ENCODE peak calls at places on chromosomes 7 and 10, in five cellular contexts. One of them, this sample, is unnamed.

GRCh38 chr7:90817846-90818245 is 221.7 kb downstream of the CDK14 start:
- DNase-seq in epithelial cell of esophagus: no peak
- DNase-seq in lower lobe of right lung: no peak
- DNase-seq in GM12864: no peak
- DNase-seq in CD4-positive, alpha-beta T cell: no peak
- DNase-seq in this sample: no peak

GRCh38 chr10:95242581-95243317 is 48.1 kb downstream of the PDLIM1 start:
- DNase-seq in epithelial cell of esophagus: peak; percentile 53
- DNase-seq in lower lobe of right lung: no peak
- DNase-seq in GM12864: no peak
- DNase-seq in CD4-positive, alpha-beta T cell: no peak
- DNase-seq in this sample: no peak

GRCh38 chr7:30396379-30396778 is 82.2 kb downstream of the NOD1 start:
- DNase-seq in epithelial cell of esophagus: no peak
- DNase-seq in lower lobe of right lung: no peak
- DNase-seq in GM12864: no peak
- DNase-seq in CD4-positive, alpha-beta T cell: no peak
- DNase-seq in this sample: no peak

GRCh38 chr10:99656199-99657064 is 2.9 kb upstream of the ENTPD7 start:
- DNase-seq in epithelial cell of esophagus: peak; percentile 93
- DNase-seq in lower lobe of right lung: no peak
- DNase-seq in GM12864: no peak
- DNase-seq in CD4-positive, alpha-beta T cell: no peak
- DNase-seq in this sample: no peak

GRCh38 chr7:128115326-128115820 is 84.1 kb upstream of the LRRC4 start:
- DNase-seq in epithelial cell of esophagus: peak; percentile 79
- DNase-seq in lower lobe of right lung: no peak
- DNase-seq in GM12864: no peak
- DNase-seq in CD4-positive, alpha-beta T cell: no peak
- DNase-seq in this sample: no peak

GRCh38 chr10:9188022-9188810 is 1133.7 kb downstream of the GATA3 start:
- DNase-seq in epithelial cell of esophagus: peak; percentile 25
- DNase-seq in lower lobe of right lung: no peak
- DNase-seq in GM12864: no peak
- DNase-seq in CD4-positive, alpha-beta T cell: no peak
- DNase-seq in this sample: no peak

GRCh38 chr10:117242463-117242832 is 1.5 kb downstream of the SLC18A2 start:
- DNase-seq in epithelial cell of esophagus: no peak
- DNase-seq in lower lobe of right lung: no peak
- DNase-seq in GM12864: no peak
- DNase-seq in CD4-positive, alpha-beta T cell: no peak
- DNase-seq in this sample: no peak

GRCh38 chr10:78981257-78981969 is 87.4 kb upstream of the ZMIZ1 start:
- DNase-seq in epithelial cell of esophagus: no peak
- DNase-seq in lower lobe of right lung: no peak
- DNase-seq in GM12864: no peak
- DNase-seq in CD4-positive, alpha-beta T cell: no peak
- DNase-seq in this sample: no peak

GRCh38 chr10:133002685-133003084 is 60.3 kb upstream of the CFAP46 start:
- DNase-seq in epithelial cell of esophagus: no peak
- DNase-seq in lower lobe of right lung: no peak
- DNase-seq in GM12864: no peak
- DNase-seq in CD4-positive, alpha-beta T cell: no peak
- DNase-seq in this sample: no peak

GRCh38 chr7:30445770-30446169 is 32.8 kb downstream of the NOD1 start:
- DNase-seq in epithelial cell of esophagus: no peak
- DNase-seq in lower lobe of right lung: peak; percentile 91
- DNase-seq in GM12864: peak; percentile 77
- DNase-seq in CD4-positive, alpha-beta T cell: peak; percentile 63
- DNase-seq in this sample: peak; percentile 63

GRCh38 chr7:93232673-93233018 is 480 bp downstream of the VPS50 start:
- DNase-seq in epithelial cell of esophagus: peak; percentile 12
- DNase-seq in lower lobe of right lung: no peak
- DNase-seq in GM12864: no peak
- DNase-seq in CD4-positive, alpha-beta T cell: no peak
- DNase-seq in this sample: no peak

GRCh38 chr10:49269523-49269922 is 29.4 kb upstream of the C10orf71 start:
- DNase-seq in epithelial cell of esophagus: no peak
- DNase-seq in lower lobe of right lung: no peak
- DNase-seq in GM12864: no peak
- DNase-seq in CD4-positive, alpha-beta T cell: no peak
- DNase-seq in this sample: no peak

GRCh38 chr7:107946881-107947280 is 55.9 kb downstream of the DLD start:
- DNase-seq in epithelial cell of esophagus: peak; percentile 52
- DNase-seq in lower lobe of right lung: no peak
- DNase-seq in GM12864: no peak
- DNase-seq in CD4-positive, alpha-beta T cell: no peak
- DNase-seq in this sample: no peak

GRCh38 chr7:107944776-107945175 is 53.8 kb downstream of the DLD start:
- DNase-seq in epithelial cell of esophagus: no peak
- DNase-seq in lower lobe of right lung: no peak
- DNase-seq in GM12864: no peak
- DNase-seq in CD4-positive, alpha-beta T cell: no peak
- DNase-seq in this sample: no peak

GRCh38 chr7:107943018-107943417 is 52.0 kb downstream of the DLD start:
- DNase-seq in epithelial cell of esophagus: no peak
- DNase-seq in lower lobe of right lung: no peak
- DNase-seq in GM12864: no peak
- DNase-seq in CD4-positive, alpha-beta T cell: no peak
- DNase-seq in this sample: no peak

GRCh38 chr7:107946451-107946850 is 55.5 kb downstream of the DLD start:
- DNase-seq in epithelial cell of esophagus: peak; percentile 45
- DNase-seq in lower lobe of right lung: no peak
- DNase-seq in GM12864: no peak
- DNase-seq in CD4-positive, alpha-beta T cell: no peak
- DNase-seq in this sample: no peak

GRCh38 chr7:107945332-107945731 is 54.3 kb downstream of the DLD start:
- DNase-seq in epithelial cell of esophagus: no peak
- DNase-seq in lower lobe of right lung: no peak
- DNase-seq in GM12864: no peak
- DNase-seq in CD4-positive, alpha-beta T cell: no peak
- DNase-seq in this sample: no peak
- TF ChIP-seq CTCF in epithelial cell of esophagus: no peak
- TF ChIP-seq CTCF in lower lobe of right lung: no peak
- TF ChIP-seq CTCF in GM12864: no peak
- TF ChIP-seq CTCF in CD4-positive, alpha-beta T cell: no peak
- TF ChIP-seq CTCF in this sample: no peak

GRCh38 chr10:115125505-115125904 is 32.3 kb downstream of the ATRNL1 start:
- DNase-seq in epithelial cell of esophagus: no peak
- DNase-seq in lower lobe of right lung: no peak
- DNase-seq in GM12864: no peak
- DNase-seq in CD4-positive, alpha-beta T cell: no peak
- DNase-seq in this sample: no peak

DNA sequence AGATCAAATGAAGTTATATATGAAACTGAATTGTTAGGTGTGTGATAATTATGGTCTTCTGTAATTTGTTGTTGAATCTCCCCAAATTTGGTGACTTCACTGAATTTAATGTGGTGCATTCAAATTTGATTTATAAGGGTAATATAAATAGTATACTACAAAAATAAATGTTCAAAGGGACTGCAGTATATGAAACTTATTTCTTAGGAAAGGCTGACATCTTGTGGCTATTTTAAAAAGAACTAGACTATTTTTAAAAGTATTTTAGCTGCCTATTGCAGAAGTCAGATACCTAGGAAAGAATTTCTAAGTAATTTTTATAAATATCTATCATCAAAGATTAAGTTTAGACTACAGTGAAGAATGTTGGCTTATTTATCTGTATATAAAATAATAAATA is 36.6 kb downstream of the ATRNL1 start:
- DNase-seq in epithelial cell of esophagus: peak; percentile 48
- DNase-seq in lower lobe of right lung: no peak
- DNase-seq in GM12864: no peak
- DNase-seq in CD4-positive, alpha-beta T cell: no peak
- DNase-seq in this sample: no peak
- TF ChIP-seq CTCF in epithelial cell of esophagus: no peak
- TF ChIP-seq CTCF in lower lobe of right lung: peak; percentile 26
- TF ChIP-seq CTCF in GM12864: no peak
- TF ChIP-seq CTCF in CD4-positive, alpha-beta T cell: peak; percentile 27
- TF ChIP-seq CTCF in this sample: no peak

GRCh38 chr10:68988530-68989316 is at the start of gene KIFBP:
- DNase-seq in epithelial cell of esophagus: peak; percentile 99
- DNase-seq in lower lobe of right lung: peak; percentile 95
- DNase-seq in GM12864: peak; percentile 89
- DNase-seq in CD4-positive, alpha-beta T cell: peak; percentile 75
- DNase-seq in this sample: peak; percentile 91
- TF ChIP-seq CTCF in epithelial cell of esophagus: peak; percentile 58
- TF ChIP-seq CTCF in lower lobe of right lung: peak; percentile 52
- TF ChIP-seq CTCF in GM12864: peak; percentile 50
- TF ChIP-seq CTCF in CD4-positive, alpha-beta T cell: peak; percentile 43
- TF ChIP-seq CTCF in this sample: no peak

GRCh38 chr7:205117-206010 is 13.0 kb downstream of the FAM20C start:
- DNase-seq in epithelial cell of esophagus: no peak
- DNase-seq in lower lobe of right lung: no peak
- DNase-seq in GM12864: no peak
- DNase-seq in CD4-positive, alpha-beta T cell: no peak
- DNase-seq in this sample: no peak

GRCh38 chr7:209416-209815 is 17.0 kb downstream of the FAM20C start:
- DNase-seq in epithelial cell of esophagus: no peak
- DNase-seq in lower lobe of right lung: no peak
- DNase-seq in GM12864: no peak
- DNase-seq in CD4-positive, alpha-beta T cell: no peak
- DNase-seq in this sample: no peak

GRCh38 chr7:208816-209215 is 16.4 kb downstream of the FAM20C start:
- DNase-seq in epithelial cell of esophagus: no peak
- DNase-seq in lower lobe of right lung: no peak
- DNase-seq in GM12864: no peak
- DNase-seq in CD4-positive, alpha-beta T cell: no peak
- DNase-seq in this sample: no peak

GRCh38 chr7:208128-208673 is 15.8 kb downstream of the FAM20C start:
- DNase-seq in epithelial cell of esophagus: no peak
- DNase-seq in lower lobe of right lung: no peak
- DNase-seq in GM12864: no peak
- DNase-seq in CD4-positive, alpha-beta T cell: no peak
- DNase-seq in this sample: no peak

DNA sequence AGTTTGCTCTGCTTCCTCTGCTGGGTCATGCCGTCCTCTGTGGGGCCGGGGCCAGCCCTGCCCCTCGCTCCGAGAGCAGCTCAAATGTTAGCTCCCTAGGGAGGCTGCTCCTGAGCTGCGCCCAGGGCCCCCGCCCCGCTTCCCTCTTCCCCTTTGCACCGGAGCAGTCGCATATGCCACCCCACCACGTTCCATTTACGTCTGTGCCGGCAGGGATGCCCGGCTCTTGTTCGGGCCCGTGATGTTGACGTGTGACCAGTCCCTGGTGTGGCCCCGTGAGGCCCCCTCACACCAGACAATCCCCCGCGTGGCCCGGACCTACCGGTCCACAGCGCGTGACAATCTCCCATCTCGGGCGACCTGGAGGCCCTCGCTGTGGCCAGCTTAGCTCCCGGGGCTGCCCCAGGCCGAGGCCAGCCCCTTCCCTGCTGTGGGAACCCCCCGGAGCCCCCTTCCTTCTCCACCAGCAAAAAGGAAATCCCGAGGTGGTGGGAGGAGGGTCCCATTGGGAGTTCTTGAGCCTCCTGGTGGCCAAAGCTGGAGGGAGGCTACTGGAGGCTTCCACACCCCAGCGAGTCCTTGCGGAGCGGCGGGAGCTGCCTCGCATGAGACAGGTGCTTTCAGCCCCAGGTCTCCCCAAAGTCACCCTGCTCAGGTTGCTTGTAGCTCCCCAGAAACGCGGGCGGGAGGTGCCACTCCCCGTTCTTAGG is 15.2 kb downstream of the FAM20C start:
- DNase-seq in epithelial cell of esophagus: no peak
- DNase-seq in lower lobe of right lung: no peak
- DNase-seq in GM12864: no peak
- DNase-seq in CD4-positive, alpha-beta T cell: no peak
- DNase-seq in this sample: no peak
- TF ChIP-seq CTCF in epithelial cell of esophagus: no peak
- TF ChIP-seq CTCF in lower lobe of right lung: no peak
- TF ChIP-seq CTCF in GM12864: no peak
- TF ChIP-seq CTCF in CD4-positive, alpha-beta T cell: no peak
- TF ChIP-seq CTCF in this sample: no peak

GRCh38 chr10:42428534-42428933 is 209.8 kb downstream of the ZNF33B start:
- DNase-seq in epithelial cell of esophagus: peak; percentile 20
- DNase-seq in lower lobe of right lung: no peak
- DNase-seq in GM12864: no peak
- DNase-seq in CD4-positive, alpha-beta T cell: no peak
- DNase-seq in this sample: no peak
- TF ChIP-seq CTCF in epithelial cell of esophagus: peak; percentile 25
- TF ChIP-seq CTCF in lower lobe of right lung: peak; percentile 39
- TF ChIP-seq CTCF in GM12864: peak; percentile 24
- TF ChIP-seq CTCF in CD4-positive, alpha-beta T cell: no peak
- TF ChIP-seq CTCF in this sample: no peak

DNA sequence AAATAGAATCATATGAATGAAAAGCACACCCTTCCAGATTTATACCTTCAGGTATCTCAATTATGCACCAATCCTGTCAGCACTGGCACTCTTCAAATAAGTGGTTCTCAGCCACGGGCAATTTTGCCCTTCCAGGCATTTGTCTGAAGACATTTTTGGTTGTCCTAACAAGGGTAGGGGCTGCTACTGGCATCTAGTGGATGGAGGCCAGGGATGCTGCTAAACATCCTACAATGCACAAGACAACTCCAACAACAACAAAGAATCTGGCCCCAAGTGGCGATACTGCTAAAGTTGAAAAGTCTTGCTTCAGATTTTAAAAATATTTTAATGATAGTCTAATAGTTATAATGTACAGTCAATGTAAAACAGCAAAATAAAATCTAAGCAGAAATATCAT is 16.1 kb downstream of the CCDC186 start:
- DNase-seq in epithelial cell of esophagus: no peak
- DNase-seq in lower lobe of right lung: no peak
- DNase-seq in GM12864: no peak
- DNase-seq in CD4-positive, alpha-beta T cell: no peak
- DNase-seq in this sample: no peak
- TF ChIP-seq CTCF in epithelial cell of esophagus: no peak
- TF ChIP-seq CTCF in lower lobe of right lung: no peak
- TF ChIP-seq CTCF in GM12864: no peak
- TF ChIP-seq CTCF in CD4-positive, alpha-beta T cell: no peak
- TF ChIP-seq CTCF in this sample: no peak

GRCh38 chr10:6643962-6644361 is 63.9 kb upstream of the PRKCQ start:
- DNase-seq in epithelial cell of esophagus: peak; percentile 63
- DNase-seq in lower lobe of right lung: no peak
- DNase-seq in GM12864: no peak
- DNase-seq in CD4-positive, alpha-beta T cell: no peak
- DNase-seq in this sample: no peak

GRCh38 chr10:6650580-6650979 is 70.5 kb upstream of the PRKCQ start:
- DNase-seq in epithelial cell of esophagus: no peak
- DNase-seq in lower lobe of right lung: no peak
- DNase-seq in GM12864: no peak
- DNase-seq in CD4-positive, alpha-beta T cell: no peak
- DNase-seq in this sample: no peak

GRCh38 chr10:6649107-6649720 is 69.1 kb upstream of the PRKCQ start:
- DNase-seq in epithelial cell of esophagus: peak; percentile 39
- DNase-seq in lower lobe of right lung: no peak
- DNase-seq in GM12864: no peak
- DNase-seq in CD4-positive, alpha-beta T cell: no peak
- DNase-seq in this sample: no peak

GRCh38 chr10:6649903-6650302 is 69.8 kb upstream of the PRKCQ start:
- DNase-seq in epithelial cell of esophagus: no peak
- DNase-seq in lower lobe of right lung: no peak
- DNase-seq in GM12864: no peak
- DNase-seq in CD4-positive, alpha-beta T cell: no peak
- DNase-seq in this sample: no peak

GRCh38 chr10:6647811-6648526 is 67.9 kb upstream of the PRKCQ start:
- DNase-seq in epithelial cell of esophagus: peak; percentile 68
- DNase-seq in lower lobe of right lung: peak; percentile 54
- DNase-seq in GM12864: no peak
- DNase-seq in CD4-positive, alpha-beta T cell: peak; percentile 46
- DNase-seq in this sample: no peak
- TF ChIP-seq CTCF in epithelial cell of esophagus: peak; percentile 83
- TF ChIP-seq CTCF in lower lobe of right lung: peak; percentile 76
- TF ChIP-seq CTCF in GM12864: peak; percentile 89
- TF ChIP-seq CTCF in CD4-positive, alpha-beta T cell: peak; percentile 93
- TF ChIP-seq CTCF in this sample: no peak

This sample was measured in omental fat pad.